ENCODE peak calls at places on chromosomes 7 and 10, in eight cellular contexts. One of them, this sample, is unnamed.
A peak's percentile ranks its signal among the peaks of the same experiment; 100 is the strongest.

GRCh38 chr7:7257899-7258692 is 75.8 kb downstream of the C1GALT1 start:
- DNase-seq in endothelial cell of umbilical vein: no peak
- DNase-seq in heart left ventricle: no peak
- DNase-seq in Peyer's patch: no peak
- DNase-seq in tibial artery: no peak
- DNase-seq in GM23338: no peak
- DNase-seq in upper lobe of right lung: no peak
- DNase-seq in CD4-positive, alpha-beta memory T cell: no peak
- DNase-seq in this sample: peak; percentile 42

GRCh38 chr7:151125459-151125834 is 39.2 kb downstream of the AGAP3 start:
- DNase-seq in endothelial cell of umbilical vein: no peak
- DNase-seq in heart left ventricle: peak; percentile 56
- DNase-seq in Peyer's patch: peak; percentile 69
- DNase-seq in tibial artery: no peak
- DNase-seq in GM23338: peak; percentile 88
- DNase-seq in upper lobe of right lung: no peak
- DNase-seq in CD4-positive, alpha-beta memory T cell: no peak
- DNase-seq in this sample: no peak

GRCh38 chr7:130152270-130153141 is 52.7 kb downstream of the TMEM209 start:
- DNase-seq in endothelial cell of umbilical vein: no peak
- DNase-seq in heart left ventricle: no peak
- DNase-seq in Peyer's patch: no peak
- DNase-seq in tibial artery: no peak
- DNase-seq in GM23338: no peak
- DNase-seq in upper lobe of right lung: no peak
- DNase-seq in CD4-positive, alpha-beta memory T cell: peak; percentile 8
- DNase-seq in this sample: no peak

GRCh38 chr10:4279649-4280048 is 494.6 kb upstream of the KLF6 start:
- DNase-seq in endothelial cell of umbilical vein: no peak
- DNase-seq in heart left ventricle: no peak
- DNase-seq in Peyer's patch: no peak
- DNase-seq in tibial artery: no peak
- DNase-seq in GM23338: no peak
- DNase-seq in upper lobe of right lung: no peak
- DNase-seq in CD4-positive, alpha-beta memory T cell: no peak
- DNase-seq in this sample: peak; percentile 57

GRCh38 chr10:93816123-93816747 is 58.5 kb downstream of the LGI1 start:
- DNase-seq in endothelial cell of umbilical vein: peak; percentile 44
- DNase-seq in heart left ventricle: peak; percentile 34
- DNase-seq in Peyer's patch: peak; percentile 75
- DNase-seq in tibial artery: peak; percentile 69
- DNase-seq in GM23338: peak; percentile 76
- DNase-seq in upper lobe of right lung: peak; percentile 78
- DNase-seq in CD4-positive, alpha-beta memory T cell: peak; percentile 11
- DNase-seq in this sample: peak; percentile 94

GRCh38 chr10:76874151-76874550 is 763.5 kb downstream of the KCNMA1 start:
- DNase-seq in endothelial cell of umbilical vein: no peak
- DNase-seq in heart left ventricle: no peak
- DNase-seq in Peyer's patch: no peak
- DNase-seq in tibial artery: peak; percentile 81
- DNase-seq in GM23338: no peak
- DNase-seq in upper lobe of right lung: no peak
- DNase-seq in CD4-positive, alpha-beta memory T cell: no peak
- DNase-seq in this sample: peak; percentile 70

GRCh38 chr10:29860159-29860558 is 199.2 kb downstream of the JCAD start:
- DNase-seq in endothelial cell of umbilical vein: no peak
- DNase-seq in heart left ventricle: no peak
- DNase-seq in Peyer's patch: no peak
- DNase-seq in tibial artery: no peak
- DNase-seq in GM23338: no peak
- DNase-seq in upper lobe of right lung: no peak
- DNase-seq in CD4-positive, alpha-beta memory T cell: no peak
- DNase-seq in this sample: no peak

GRCh38 chr7:145915679-145916078 is 200.9 kb upstream of the CNTNAP2 start:
- DNase-seq in endothelial cell of umbilical vein: no peak
- DNase-seq in heart left ventricle: no peak
- DNase-seq in Peyer's patch: no peak
- DNase-seq in tibial artery: no peak
- DNase-seq in GM23338: no peak
- DNase-seq in upper lobe of right lung: no peak
- DNase-seq in CD4-positive, alpha-beta memory T cell: no peak
- DNase-seq in this sample: no peak

GRCh38 chr7:155818154-155818819 is 6.0 kb upstream of the SHH start:
- DNase-seq in endothelial cell of umbilical vein: no peak
- DNase-seq in heart left ventricle: no peak
- DNase-seq in Peyer's patch: no peak
- DNase-seq in tibial artery: no peak
- DNase-seq in GM23338: no peak
- DNase-seq in upper lobe of right lung: peak; percentile 63
- DNase-seq in CD4-positive, alpha-beta memory T cell: no peak
- DNase-seq in this sample: no peak

GRCh38 chr10:12656518-12657142 is 307.3 kb downstream of the CAMK1D start:
- DNase-seq in endothelial cell of umbilical vein: peak; percentile 58
- DNase-seq in heart left ventricle: no peak
- DNase-seq in Peyer's patch: no peak
- DNase-seq in tibial artery: no peak
- DNase-seq in GM23338: peak; percentile 73
- DNase-seq in upper lobe of right lung: no peak
- DNase-seq in CD4-positive, alpha-beta memory T cell: peak; percentile 61
- DNase-seq in this sample: peak; percentile 72

GRCh38 chr7:123845823-123846216 is 851 bp downstream of the HYAL4 start:
- DNase-seq in endothelial cell of umbilical vein: no peak
- DNase-seq in heart left ventricle: no peak
- DNase-seq in Peyer's patch: no peak
- DNase-seq in tibial artery: no peak
- DNase-seq in GM23338: no peak
- DNase-seq in upper lobe of right lung: no peak
- DNase-seq in CD4-positive, alpha-beta memory T cell: no peak
- DNase-seq in this sample: no peak

GRCh38 chr7:52831321-52831720 is 204.1 kb upstream of the POM121L12 start:
- DNase-seq in endothelial cell of umbilical vein: no peak
- DNase-seq in heart left ventricle: no peak
- DNase-seq in Peyer's patch: no peak
- DNase-seq in tibial artery: no peak
- DNase-seq in GM23338: no peak
- DNase-seq in upper lobe of right lung: no peak
- DNase-seq in CD4-positive, alpha-beta memory T cell: no peak
- DNase-seq in this sample: no peak

GRCh38 chr10:5514226-5514881 is 10.4 kb upstream of the CALML3 start:
- DNase-seq in endothelial cell of umbilical vein: no peak
- DNase-seq in heart left ventricle: no peak
- DNase-seq in Peyer's patch: peak; percentile 18
- DNase-seq in tibial artery: no peak
- DNase-seq in GM23338: no peak
- DNase-seq in upper lobe of right lung: peak; percentile 49
- DNase-seq in CD4-positive, alpha-beta memory T cell: no peak
- DNase-seq in this sample: no peak

GRCh38 chr10:97708167-97708566 is 5.4 kb upstream of the MARVELD1 start:
- DNase-seq in endothelial cell of umbilical vein: no peak
- DNase-seq in heart left ventricle: no peak
- DNase-seq in Peyer's patch: no peak
- DNase-seq in tibial artery: no peak
- DNase-seq in GM23338: no peak
- DNase-seq in upper lobe of right lung: no peak
- DNase-seq in CD4-positive, alpha-beta memory T cell: no peak
- DNase-seq in this sample: no peak

GRCh38 chr7:111364413-111364812 is 197.9 kb downstream of the IMMP2L start:
- DNase-seq in endothelial cell of umbilical vein: no peak
- DNase-seq in heart left ventricle: no peak
- DNase-seq in Peyer's patch: no peak
- DNase-seq in tibial artery: no peak
- DNase-seq in GM23338: no peak
- DNase-seq in upper lobe of right lung: no peak
- DNase-seq in CD4-positive, alpha-beta memory T cell: no peak
- DNase-seq in this sample: peak; percentile 78

GRCh38 chr7:2042650-2043049 is 190.1 kb downstream of the MAD1L1 start:
- DNase-seq in endothelial cell of umbilical vein: no peak
- DNase-seq in heart left ventricle: no peak
- DNase-seq in Peyer's patch: peak; percentile 34
- DNase-seq in tibial artery: peak; percentile 7
- DNase-seq in GM23338: no peak
- DNase-seq in upper lobe of right lung: peak; percentile 20
- DNase-seq in CD4-positive, alpha-beta memory T cell: no peak
- DNase-seq in this sample: no peak

GRCh38 chr7:2038876-2039728 is 193.6 kb downstream of the MAD1L1 start:
- DNase-seq in endothelial cell of umbilical vein: no peak
- DNase-seq in heart left ventricle: no peak
- DNase-seq in Peyer's patch: peak; percentile 16
- DNase-seq in tibial artery: peak; percentile 7
- DNase-seq in GM23338: no peak
- DNase-seq in upper lobe of right lung: peak; percentile 12
- DNase-seq in CD4-positive, alpha-beta memory T cell: no peak
- DNase-seq in this sample: no peak

GRCh38 chr7:2041496-2042367 is 191.0 kb downstream of the MAD1L1 start:
- DNase-seq in endothelial cell of umbilical vein: no peak
- DNase-seq in heart left ventricle: no peak
- DNase-seq in Peyer's patch: peak; percentile 7
- DNase-seq in tibial artery: peak; percentile 10
- DNase-seq in GM23338: no peak
- DNase-seq in upper lobe of right lung: peak; percentile 47
- DNase-seq in CD4-positive, alpha-beta memory T cell: no peak
- DNase-seq in this sample: no peak

GRCh38 chr7:2040201-2040892 is 192.4 kb downstream of the MAD1L1 start:
- DNase-seq in endothelial cell of umbilical vein: no peak
- DNase-seq in heart left ventricle: no peak
- DNase-seq in Peyer's patch: peak; percentile 18
- DNase-seq in tibial artery: peak; percentile 3
- DNase-seq in GM23338: no peak
- DNase-seq in upper lobe of right lung: peak; percentile 28
- DNase-seq in CD4-positive, alpha-beta memory T cell: no peak
- DNase-seq in this sample: no peak

DNA sequence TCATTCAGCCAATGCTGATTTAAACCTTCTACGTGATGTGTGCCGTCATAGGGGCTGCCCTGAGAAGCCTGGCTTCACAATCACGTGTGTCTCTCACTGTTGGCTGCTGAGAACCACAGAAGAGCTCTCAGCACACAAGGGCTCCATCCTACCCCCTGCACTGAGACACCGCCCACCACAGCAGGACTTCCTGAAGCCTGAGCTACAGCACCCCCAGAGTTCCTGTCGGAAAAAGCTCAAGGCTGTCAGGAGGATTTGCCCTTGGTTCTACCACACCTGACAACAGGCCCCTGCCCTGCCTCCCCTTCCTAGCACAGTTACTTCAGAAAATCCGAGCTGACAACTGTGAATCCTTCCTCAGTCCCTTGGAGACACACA is 191.9 kb downstream of the MAD1L1 start:
- DNase-seq in endothelial cell of umbilical vein: no peak
- DNase-seq in heart left ventricle: no peak
- DNase-seq in Peyer's patch: peak; percentile 14
- DNase-seq in tibial artery: peak; percentile 8
- DNase-seq in GM23338: no peak
- DNase-seq in upper lobe of right lung: peak; percentile 32
- DNase-seq in CD4-positive, alpha-beta memory T cell: no peak
- DNase-seq in this sample: no peak
- H3K4me1 ChIP-seq in endothelial cell of umbilical vein: no peaks in the 10 kb centered on the region
- H3K4me1 ChIP-seq in heart left ventricle: peaks cover 17% of the 10 kb centered on the region
- H3K4me1 ChIP-seq in Peyer's patch: peaks cover 7% of the 10 kb centered on the region
- H3K4me1 ChIP-seq in tibial artery: peaks cover 5% of the 10 kb centered on the region
- H3K4me1 ChIP-seq in GM23338: no peaks in the 10 kb centered on the region
- H3K4me1 ChIP-seq in upper lobe of right lung: peaks cover 6% of the 10 kb centered on the region
- H3K4me1 ChIP-seq in CD4-positive, alpha-beta memory T cell: peaks cover 13% of the 10 kb centered on the region
- H3K4me1 ChIP-seq in this sample: peaks cover 20% of the 10 kb centered on the region

GRCh38 chr10:13684813-13685511 is 98.2 kb downstream of the PRPF18 start:
- DNase-seq in endothelial cell of umbilical vein: no peak
- DNase-seq in heart left ventricle: no peak
- DNase-seq in Peyer's patch: no peak
- DNase-seq in tibial artery: no peak
- DNase-seq in GM23338: no peak
- DNase-seq in upper lobe of right lung: no peak
- DNase-seq in CD4-positive, alpha-beta memory T cell: no peak
- DNase-seq in this sample: peak; percentile 49

GRCh38 chr10:13683017-13683416 is 96.3 kb downstream of the PRPF18 start:
- DNase-seq in endothelial cell of umbilical vein: no peak
- DNase-seq in heart left ventricle: no peak
- DNase-seq in Peyer's patch: no peak
- DNase-seq in tibial artery: no peak
- DNase-seq in GM23338: no peak
- DNase-seq in upper lobe of right lung: no peak
- DNase-seq in CD4-positive, alpha-beta memory T cell: no peak
- DNase-seq in this sample: no peak

GRCh38 chr10:13684252-13684791 is 97.6 kb downstream of the PRPF18 start:
- DNase-seq in endothelial cell of umbilical vein: peak; percentile 93
- DNase-seq in heart left ventricle: peak; percentile 89
- DNase-seq in Peyer's patch: no peak
- DNase-seq in tibial artery: peak; percentile 60
- DNase-seq in GM23338: no peak
- DNase-seq in upper lobe of right lung: peak; percentile 70
- DNase-seq in CD4-positive, alpha-beta memory T cell: no peak
- DNase-seq in this sample: peak; percentile 43

GRCh38 chr10:13685885-13686284 is 99.1 kb downstream of the PRPF18 start:
- DNase-seq in endothelial cell of umbilical vein: no peak
- DNase-seq in heart left ventricle: peak; percentile 67
- DNase-seq in Peyer's patch: no peak
- DNase-seq in tibial artery: peak; percentile 46
- DNase-seq in GM23338: no peak
- DNase-seq in upper lobe of right lung: no peak
- DNase-seq in CD4-positive, alpha-beta memory T cell: no peak
- DNase-seq in this sample: no peak

GRCh38 chr10:13686331-13686752 is 99.6 kb downstream of the PRPF18 start:
- DNase-seq in endothelial cell of umbilical vein: peak; percentile 96
- DNase-seq in heart left ventricle: peak; percentile 65
- DNase-seq in Peyer's patch: no peak
- DNase-seq in tibial artery: no peak
- DNase-seq in GM23338: no peak
- DNase-seq in upper lobe of right lung: no peak
- DNase-seq in CD4-positive, alpha-beta memory T cell: no peak
- DNase-seq in this sample: no peak
- H3K4me1 ChIP-seq in endothelial cell of umbilical vein: peaks cover 47% of the 10 kb centered on the region
- H3K4me1 ChIP-seq in heart left ventricle: peaks cover 50% of the 10 kb centered on the region
- H3K4me1 ChIP-seq in Peyer's patch: no peaks in the 10 kb centered on the region
- H3K4me1 ChIP-seq in tibial artery: peaks cover 32% of the 10 kb centered on the region
- H3K4me1 ChIP-seq in GM23338: peaks cover 18% of the 10 kb centered on the region
- H3K4me1 ChIP-seq in upper lobe of right lung: peaks cover 26% of the 10 kb centered on the region
- H3K4me1 ChIP-seq in CD4-positive, alpha-beta memory T cell: no peaks in the 10 kb centered on the region
- H3K4me1 ChIP-seq in this sample: peaks cover 38% of the 10 kb centered on the region

GRCh38 chr10:122420624-122421007 is 33.8 kb upstream of the ARMS2 start:
- DNase-seq in endothelial cell of umbilical vein: no peak
- DNase-seq in heart left ventricle: no peak
- DNase-seq in Peyer's patch: no peak
- DNase-seq in tibial artery: no peak
- DNase-seq in GM23338: no peak
- DNase-seq in upper lobe of right lung: no peak
- DNase-seq in CD4-positive, alpha-beta memory T cell: no peak
- DNase-seq in this sample: no peak
- H3K4me1 ChIP-seq in endothelial cell of umbilical vein: no peaks in the 10 kb centered on the region
- H3K4me1 ChIP-seq in heart left ventricle: peaks cover 24% of the 10 kb centered on the region
- H3K4me1 ChIP-seq in Peyer's patch: peaks cover 6% of the 10 kb centered on the region
- H3K4me1 ChIP-seq in tibial artery: peaks cover 5% of the 10 kb centered on the region
- H3K4me1 ChIP-seq in GM23338: peaks cover 12% of the 10 kb centered on the region
- H3K4me1 ChIP-seq in upper lobe of right lung: peaks cover 49% of the 10 kb centered on the region
- H3K4me1 ChIP-seq in CD4-positive, alpha-beta memory T cell: peaks cover 79% of the 10 kb centered on the region
- H3K4me1 ChIP-seq in this sample: peaks cover 50% of the 10 kb centered on the region

GRCh38 chr10:79103078-79103477 is 34.3 kb downstream of the ZMIZ1 start:
- DNase-seq in endothelial cell of umbilical vein: peak; percentile 25
- DNase-seq in heart left ventricle: no peak
- DNase-seq in Peyer's patch: no peak
- DNase-seq in tibial artery: no peak
- DNase-seq in GM23338: no peak
- DNase-seq in upper lobe of right lung: no peak
- DNase-seq in CD4-positive, alpha-beta memory T cell: no peak
- DNase-seq in this sample: no peak
- H3K4me1 ChIP-seq in endothelial cell of umbilical vein: peaks cover 15% of the 10 kb centered on the region
- H3K4me1 ChIP-seq in heart left ventricle: peaks cover 99% of the 10 kb centered on the region
- H3K4me1 ChIP-seq in Peyer's patch: peaks cover 11% of the 10 kb centered on the region
- H3K4me1 ChIP-seq in tibial artery: peaks cover 48% of the 10 kb centered on the region
- H3K4me1 ChIP-seq in GM23338: peaks cover 19% of the 10 kb centered on the region
- H3K4me1 ChIP-seq in upper lobe of right lung: peaks cover 80% of the 10 kb centered on the region
- H3K4me1 ChIP-seq in CD4-positive, alpha-beta memory T cell: peaks cover 53% of the 10 kb centered on the region
- H3K4me1 ChIP-seq in this sample: peaks cover 48% of the 10 kb centered on the region

This sample was measured in adipocyte.